ENCODE peak calls at places on chromosomes 3 and 15, in ten cellular contexts. R is upper lobe of right lung, O is prostate gland, G is brain microvascular endothelial cell, J is A549, N is WERI-Rb-1, S is retinal pigment epithelial cell, U is HepG2, A is GM23248, C is aorta. K is an unnamed sample.

GRCh38 chr15:82807920-82808633 is 1.4 kb upstream of the WHAMM start:
- DNase-seq in R (no peak), O (no peak), G (no peak), J (no peak), N (no peak), S (no peak), U (no peak), A (no peak), C (no peak), K (no peak)

GRCh38 chr3:132444333-132444732 is 27.0 kb downstream of the DNAJC13 start:
- DNase-seq in R (no peak), O (no peak), G (no peak), J (no peak), N (no peak), S (no peak), U (no peak), A (peak), C (no peak), K (no peak)

GRCh38 chr3:45599984-45600650 is 5.6 kb downstream of the LIMD1 start:
- DNase-seq in R (no peak), O (peak), G (no peak), J (no peak), N (no peak), S (no peak), U (peak), A (no peak), C (peak), K (no peak)

GRCh38 chr3:152942366-152942765 is 107.4 kb downstream of the P2RY1 start:
- DNase-seq in R (no peak), O (no peak), G (peak), J (no peak), N (no peak), S (no peak), U (no peak), A (peak), C (no peak), K (no peak)

GRCh38 chr3:69696365-69696764 is 42.9 kb upstream of the MITF start:
- DNase-seq in R (no peak), O (no peak), G (no peak), J (no peak), N (no peak), S (no peak), U (no peak), A (no peak), C (no peak), K (no peak)

GRCh38 chr3:177336841-177337430 is 139.7 kb upstream of the TBL1XR1 start:
- DNase-seq in R (no peak), O (no peak), G (peak), J (no peak), N (no peak), S (no peak), U (no peak), A (peak), C (no peak), K (no peak)

GRCh38 chr3:43451670-43452254 is 165.4 kb downstream of the SNRK start:
- DNase-seq in R (no peak), O (no peak), G (no peak), J (no peak), N (no peak), S (no peak), U (no peak), A (no peak), C (no peak), K (no peak)

GRCh38 chr15:90286678-90287077 is 21.2 kb downstream of the NGRN start:
- DNase-seq in R (no peak), O (no peak), G (no peak), J (peak), N (peak), S (no peak), U (peak), A (peak), C (no peak), K (no peak)

GRCh38 chr3:112561085-112561692 is 573 bp downstream of the ATG3 start:
- DNase-seq in R (peak), O (peak), G (peak), J (peak), N (peak), S (peak), U (peak), A (peak), C (peak), K (peak)

GRCh38 chr3:56042326-56042951 is 425.8 kb downstream of the ERC2 start:
- DNase-seq in R (no peak), O (peak), G (peak), J (peak), N (no peak), S (peak), U (peak), A (peak), C (no peak), K (no peak)

GRCh38 chr3:119323401-119324107 is 29.4 kb downstream of the ARHGAP31 start:
- DNase-seq in R (no peak), O (no peak), G (no peak), J (no peak), N (no peak), S (no peak), U (no peak), A (no peak), C (no peak), K (no peak)

GRCh38 chr3:189272500-189273119 is 100.8 kb downstream of the TPRG1 start:
- DNase-seq in R (no peak), O (no peak), G (no peak), J (peak), N (no peak), S (no peak), U (no peak), A (peak), C (no peak), K (no peak)

GRCh38 chr3:18423401-18424212 is 1.5 kb downstream of the SATB1 start:
- DNase-seq in R (peak), O (peak), G (peak), J (peak), N (peak), S (no peak), U (no peak), A (peak), C (peak), K (peak)

GRCh38 chr3:114103181-114103580 is 46.6 kb downstream of the QTRT2 start:
- DNase-seq in R (no peak), O (no peak), G (no peak), J (no peak), N (no peak), S (no peak), U (no peak), A (no peak), C (no peak), K (no peak)

GRCh38 chr15:31554261-31554660 is 227.6 kb downstream of the KLF13 start:
- DNase-seq in R (no peak), O (no peak), G (peak), J (no peak), N (no peak), S (no peak), U (no peak), A (peak), C (peak), K (peak)

GRCh38 chr3:114496021-114496434 is 202.2 kb downstream of the TIGIT start:
- DNase-seq in R (no peak), O (no peak), G (peak), J (peak), N (no peak), S (no peak), U (peak), A (peak), C (no peak), K (peak)

GRCh38 chr15:92655178-92655995 is at the start of gene FAM174B:
- DNase-seq in R (peak), O (peak), G (no peak), J (peak), N (peak), S (no peak), U (no peak), A (peak), C (peak), K (peak)

GRCh38 chr15:79054350-79054749 is 36.2 kb downstream of the RASGRF1 start:
- DNase-seq in R (no peak), O (no peak), G (no peak), J (no peak), N (no peak), S (no peak), U (no peak), A (no peak), C (no peak), K (no peak)

GRCh38 chr15:52010633-52011595 is 8.1 kb upstream of the MAPK6 start:
- DNase-seq in R (no peak), O (peak), G (peak), J (peak), N (no peak), S (no peak), U (peak), A (peak), C (peak), K (peak)

GRCh38 chr15:100340721-100341661 is 784 bp downstream of the ADAMTS17 start:
- DNase-seq in R (no peak), O (no peak), G (no peak), J (no peak), N (no peak), S (no peak), U (no peak), A (peak), C (no peak), K (peak)

GRCh38 chr15:99303881-99304280 is 52.6 kb downstream of the LRRC28 start:
- DNase-seq in R (no peak), O (no peak), G (no peak), J (no peak), N (no peak), S (no peak), U (peak), A (no peak), C (no peak), K (no peak)

GRCh38 chr3:27802849-27803248 is 80.7 kb upstream of the EOMES start:
- DNase-seq in R (no peak), O (no peak), G (no peak), J (no peak), N (no peak), S (no peak), U (no peak), A (no peak), C (no peak), K (no peak)

GRCh38 chr15:80093854-80094418 is 34.5 kb downstream of the ZFAND6 start:
- DNase-seq in R (peak), O (peak), G (no peak), J (peak), N (peak), S (no peak), U (no peak), A (no peak), C (peak), K (peak)

GRCh38 chr15:74994685-74995084 is 678 bp upstream of the SCAMP5 start:
- DNase-seq in R (no peak), O (no peak), G (no peak), J (no peak), N (no peak), S (no peak), U (no peak), A (no peak), C (no peak), K (no peak)
- H3K4me3 ChIP-seq in R (no peak), O (no peak), G (no peak), J (peak), N (peak), S (no peak), U (no peak), A (no peak), C (no peak), K (no peak)

GRCh38 chr3:188179006-188179966 is 25.3 kb downstream of the LPP start:
- DNase-seq in R (peak), O (peak), G (no peak), J (no peak), N (no peak), S (no peak), U (no peak), A (peak), C (peak), K (peak)
- H3K4me3 ChIP-seq in R (no peak), O (no peak), G (no peak), J (no peak), N (no peak), S (no peak), U (no peak), A (peak), C (no peak), K (no peak)

GRCh38 chr3:134460965-134461364 is 24.8 kb downstream of the ANAPC13 start:
- DNase-seq in R (no peak), O (no peak), G (peak), J (no peak), N (no peak), S (peak), U (no peak), A (peak), C (no peak), K (no peak)

GRCh38 chr3:134462236-134463059 is 23.3 kb downstream of the ANAPC13 start:
- DNase-seq in R (no peak), O (no peak), G (peak), J (no peak), N (no peak), S (no peak), U (no peak), A (peak), C (no peak), K (no peak)

GRCh38 chr3:134466366-134466765 is 19.4 kb downstream of the ANAPC13 start:
- DNase-seq in R (no peak), O (no peak), G (no peak), J (no peak), N (no peak), S (no peak), U (no peak), A (peak), C (no peak), K (no peak)

GRCh38 chr3:134464693-134465385 is 20.9 kb downstream of the ANAPC13 start:
- DNase-seq in R (no peak), O (no peak), G (no peak), J (no peak), N (no peak), S (no peak), U (no peak), A (peak), C (no peak), K (no peak)

DNA sequence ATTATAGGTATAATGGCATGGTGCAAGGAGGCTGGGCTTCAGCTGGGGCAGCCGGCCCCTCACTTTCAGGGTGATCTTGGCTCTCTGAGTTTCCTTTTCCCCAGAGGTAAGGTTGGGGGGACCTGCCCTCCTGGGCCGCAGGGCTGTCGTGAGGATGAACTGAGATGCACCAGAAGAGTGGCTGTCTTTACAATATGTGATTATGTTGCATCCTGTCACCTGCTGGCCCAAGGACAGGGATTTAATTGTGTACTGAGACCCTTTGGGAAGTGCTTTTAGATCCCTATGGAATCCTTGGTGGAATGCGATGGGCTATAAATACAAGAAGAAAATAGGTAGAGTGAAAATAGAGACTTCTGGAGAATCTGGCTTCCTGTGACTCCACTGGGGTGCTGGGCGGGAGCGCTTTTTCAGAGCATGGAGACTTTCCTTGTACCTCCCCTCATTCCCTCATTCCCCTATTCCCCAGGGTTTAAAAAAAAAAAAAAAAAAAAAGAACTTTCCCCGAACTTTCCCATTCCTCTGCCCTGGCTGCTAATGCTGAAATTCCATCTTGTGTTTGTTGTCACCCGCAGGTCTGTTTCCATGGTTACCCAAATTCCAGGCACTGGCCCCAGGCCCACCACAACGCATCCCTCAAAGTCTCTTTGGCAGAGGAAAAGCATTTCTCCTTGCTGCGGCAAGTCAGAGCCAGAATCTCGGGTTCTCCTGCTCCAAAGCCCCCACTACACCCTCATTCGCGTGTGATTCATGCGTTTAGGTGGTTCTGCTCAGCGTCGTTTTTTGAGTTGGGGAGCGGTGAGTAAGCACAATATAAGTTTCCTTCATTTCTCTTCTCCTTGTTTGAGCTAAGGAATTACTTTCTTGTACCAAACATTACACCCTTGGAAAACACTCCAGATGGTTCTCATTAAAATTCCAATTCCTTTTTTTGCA is 21.8 kb downstream of the ANAPC13 start:
- DNase-seq in R (no peak), O (no peak), G (peak), J (no peak), N (no peak), S (peak), U (no peak), A (peak), C (peak), K (peak)
- H3K4me3 ChIP-seq in R (no peak), O (no peak), G (no peak), J (no peak), N (no peak), S (no peak), U (no peak), A (peak), C (no peak), K (no peak)

GRCh38 chr15:74050127-74050526 is 32.2 kb downstream of the GOLGA6A start:
- DNase-seq in R (no peak), O (no peak), G (no peak), J (no peak), N (peak), S (no peak), U (no peak), A (no peak), C (no peak), K (no peak)

GRCh38 chr15:74046275-74046674 is 36.1 kb downstream of the GOLGA6A start:
- DNase-seq in R (no peak), O (no peak), G (no peak), J (no peak), N (no peak), S (no peak), U (no peak), A (no peak), C (no peak), K (no peak)

GRCh38 chr15:74053497-74053896 is 28.9 kb downstream of the GOLGA6A start:
- DNase-seq in R (no peak), O (no peak), G (no peak), J (no peak), N (no peak), S (no peak), U (no peak), A (no peak), C (peak), K (no peak)

GRCh38 chr15:74053941-74054529 is 28.3 kb downstream of the GOLGA6A start:
- DNase-seq in R (peak), O (peak), G (peak), J (peak), N (peak), S (no peak), U (peak), A (peak), C (peak), K (peak)

DNA sequence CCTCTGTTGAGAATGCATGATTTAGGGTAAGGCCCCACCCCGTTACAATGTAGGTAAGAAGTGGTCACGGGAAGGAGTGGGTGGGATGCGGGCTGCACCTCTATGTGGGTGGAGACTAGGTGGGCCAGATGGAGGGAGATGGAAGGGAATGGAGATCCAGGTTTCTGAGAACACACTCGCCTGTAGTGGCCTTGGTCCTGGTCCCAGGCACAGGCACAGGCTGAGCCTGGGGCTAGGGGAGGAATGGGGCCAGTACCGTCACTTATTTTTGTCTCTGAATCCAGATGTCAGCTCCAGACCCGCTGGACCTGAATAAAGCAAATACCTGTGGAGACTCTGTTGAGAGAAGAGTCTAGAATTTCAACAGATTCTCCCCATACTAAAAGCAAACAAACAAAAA is 31.5 kb downstream of the GOLGA6A start:
- DNase-seq in R (no peak), O (no peak), G (no peak), J (no peak), N (no peak), S (no peak), U (no peak), A (no peak), C (no peak), K (no peak)
- H3K4me3 ChIP-seq in R (no peak), O (no peak), G (no peak), J (no peak), N (no peak), S (no peak), U (no peak), A (peak), C (no peak), K (no peak)

GRCh38 chr15:74011610-74012009 is 17.1 kb downstream of the PML start:
- DNase-seq in R (no peak), O (peak), G (no peak), J (no peak), N (no peak), S (no peak), U (no peak), A (peak), C (no peak), K (peak)
- H3K4me3 ChIP-seq in R (no peak), O (no peak), G (no peak), J (no peak), N (no peak), S (no peak), U (no peak), A (peak), C (no peak), K (no peak)

GRCh38 chr3:173584834-173585831 is 187.6 kb downstream of the NLGN1 start:
- DNase-seq in R (peak), O (peak), G (peak), J (peak), N (no peak), S (no peak), U (no peak), A (peak), C (peak), K (peak)
- H3K4me3 ChIP-seq in R (peak), O (peak), G (peak), J (peak), N (peak), S (peak), U (no peak), A (peak), C (peak), K (no peak)

DNA sequence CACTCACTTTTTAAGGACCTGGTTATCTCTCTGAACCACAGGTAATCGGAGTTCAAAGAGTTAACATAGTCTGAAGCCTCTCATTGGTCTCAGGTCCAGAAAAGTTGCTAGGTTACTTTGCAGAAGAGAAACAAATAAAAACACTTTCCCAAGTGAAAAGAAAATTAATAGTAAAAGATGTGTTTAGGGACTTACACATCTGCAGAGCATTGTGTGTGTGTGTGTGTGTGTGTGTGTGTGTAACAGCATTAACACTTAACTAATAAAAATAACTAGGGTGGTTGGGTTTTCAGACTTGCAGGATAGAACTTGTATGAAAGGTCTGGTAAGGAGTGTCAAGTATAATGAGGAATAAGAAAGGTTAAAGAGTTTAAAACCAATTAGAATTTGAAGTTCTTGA is 976 bp downstream of the MASP1 start:
- DNase-seq in R (no peak), O (no peak), G (no peak), J (no peak), N (no peak), S (no peak), U (no peak), A (peak), C (no peak), K (no peak)
- H3K4me3 ChIP-seq in R (peak), O (peak), G (no peak), J (no peak), N (no peak), S (no peak), U (no peak), A (peak), C (no peak), K (no peak)